ENCODE peak calls at places on chromosome 6, in six cellular contexts. Y is H1, S is IMR-90, W is H9, L is mesenchymal stem cell, B is trophoblast cell. E is an unnamed sample.

GRCh38 chr6:170277893-170278742 is 12.8 kb downstream of the DLL1 start:
- DNase-seq in Y (no peak), B (no peak), S (no peak), L (no peak), W (no peak), E (no peak)

GRCh38 chr6:53014034-53014433 is 18.9 kb upstream of the GSTA4 start:
- DNase-seq in W (no peak), L (peak), S (peak), B (no peak), Y (no peak), E (no peak)

GRCh38 chr6:90454835-90455427 is 131.9 kb downstream of the MAP3K7 start:
- DNase-seq in L (no peak), S (no peak), B (no peak), W (no peak), Y (no peak), E (no peak)

GRCh38 chr6:15421945-15422733 is 176.3 kb downstream of the JARID2 start:
- DNase-seq in S (no peak), W (no peak), Y (no peak), B (no peak), L (no peak), E (no peak)

GRCh38 chr6:3798211-3798909 is 46.8 kb upstream of the PXDC1 start:
- DNase-seq in S (no peak), B (no peak), W (no peak), L (no peak), Y (no peak), E (no peak)

GRCh38 chr6:105452924-105453756 is 50.3 kb upstream of the PREP start:
- DNase-seq in W (no peak), B (no peak), L (no peak), Y (no peak), S (no peak), E (no peak)

GRCh38 chr6:105304366-105304765 is 98.5 kb downstream of the PREP start:
- DNase-seq in B (no peak), S (no peak), W (no peak), Y (no peak), L (no peak), E (no peak)

GRCh38 chr6:108736832-108737231 is 111.4 kb upstream of the ARMC2 start:
- DNase-seq in W (peak), Y (no peak), S (peak), L (peak), B (peak), E (no peak)

GRCh38 chr6:39041072-39041471 is 7.5 kb upstream of the GLP1R start:
- DNase-seq in L (no peak), S (no peak), B (no peak), W (no peak), Y (no peak), E (no peak)

GRCh38 chr6:35178012-35178411 is 35.7 kb upstream of the SCUBE3 start:
- DNase-seq in S (no peak), Y (no peak), W (no peak), L (no peak), B (peak), E (no peak)
- H4K91ac ChIP-seq in S (peak), Y (no peak), W (no peak), L (no peak), B (no peak), E (no peak)

DNA sequence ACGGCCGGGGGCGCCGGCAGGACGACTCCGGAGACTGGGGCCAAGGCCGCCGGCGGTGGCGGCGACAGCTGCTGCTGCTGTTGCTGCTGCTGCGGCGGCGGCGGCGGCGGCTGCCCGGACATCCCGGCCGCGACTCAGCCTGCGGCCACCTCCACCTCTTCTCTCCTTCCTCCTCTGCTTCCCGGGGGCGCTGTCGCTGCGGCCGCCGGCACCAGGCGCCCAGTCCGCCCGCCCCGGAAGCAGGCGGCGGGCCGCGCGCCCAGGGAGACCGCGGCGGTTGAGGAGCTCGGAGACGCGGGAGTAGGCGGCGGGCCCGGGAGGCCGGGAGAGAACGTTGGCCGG is 280 bp downstream of the RANBP9 start:
- DNase-seq in L (peak), W (peak), B (peak), S (no peak), Y (no peak), E (no peak)
- H3K4ac ChIP-seq in L (peak), W (no peak), B (peak), S (no peak), Y (no peak), E (no peak)

GRCh38 chr6:12034831-12035230 is 22.7 kb downstream of the HIVEP1 start:
- DNase-seq in L (no peak), B (no peak), W (no peak), Y (no peak), S (no peak), E (no peak)

GRCh38 chr6:12034349-12034748 is 22.2 kb downstream of the HIVEP1 start:
- DNase-seq in W (no peak), L (no peak), S (no peak), B (no peak), Y (no peak), E (no peak)

GRCh38 chr6:12032783-12033573 is 20.9 kb downstream of the HIVEP1 start:
- DNase-seq in W (no peak), L (no peak), S (no peak), B (no peak), Y (no peak), E (no peak)

GRCh38 chr6:12030993-12031550 is 19.0 kb downstream of the HIVEP1 start:
- DNase-seq in B (no peak), W (no peak), L (peak), S (peak), Y (no peak), E (no peak)

GRCh38 chr6:12033770-12034169 is 21.7 kb downstream of the HIVEP1 start:
- DNase-seq in Y (no peak), W (no peak), S (peak), L (peak), B (no peak), E (no peak)
- H4K91ac ChIP-seq in Y (no peak), W (no peak), S (no peak), L (no peak), B (no peak), E (no peak)

DNA sequence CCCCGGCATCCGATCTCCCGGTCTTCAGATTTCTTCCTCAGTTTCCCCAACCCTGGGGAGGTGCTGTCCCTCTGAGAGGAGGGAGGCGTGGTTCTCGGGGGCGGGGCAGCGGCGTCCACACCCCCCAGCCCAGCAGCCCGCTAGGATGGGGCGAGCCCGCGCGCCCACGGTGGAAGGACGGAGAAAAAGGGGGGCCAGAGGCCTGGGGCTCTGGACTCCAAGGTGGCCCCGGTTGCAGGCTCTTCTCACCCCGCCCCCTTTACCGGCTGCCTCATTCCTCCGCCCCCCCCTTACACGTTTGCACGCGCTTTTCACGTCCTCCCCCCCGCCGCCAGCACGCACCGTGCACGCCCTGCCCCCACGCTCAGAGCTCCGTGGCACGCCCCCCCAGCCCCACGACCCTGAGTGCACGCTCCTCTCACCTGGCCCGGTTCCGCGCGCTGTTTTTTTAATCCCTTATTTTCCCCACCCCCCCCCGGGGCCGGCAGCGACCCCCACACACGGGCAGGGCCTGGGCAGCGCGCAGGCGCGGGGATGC is 402 bp downstream of the ZBTB12 start:
- DNase-seq in L (peak), Y (peak), W (no peak), S (peak), B (no peak), E (peak)
- H3K4ac ChIP-seq in L (peak), Y (no peak), W (no peak), S (peak), B (peak), E (no peak)

GRCh38 chr6:125306756-125307149 is 5.0 kb upstream of the HDDC2 start:
- DNase-seq in W (no peak), L (no peak), Y (no peak), B (no peak), S (no peak), E (no peak)
- H4K91ac ChIP-seq in W (no peak), L (no peak), Y (no peak), B (peak), S (no peak), E (no peak)

DNA sequence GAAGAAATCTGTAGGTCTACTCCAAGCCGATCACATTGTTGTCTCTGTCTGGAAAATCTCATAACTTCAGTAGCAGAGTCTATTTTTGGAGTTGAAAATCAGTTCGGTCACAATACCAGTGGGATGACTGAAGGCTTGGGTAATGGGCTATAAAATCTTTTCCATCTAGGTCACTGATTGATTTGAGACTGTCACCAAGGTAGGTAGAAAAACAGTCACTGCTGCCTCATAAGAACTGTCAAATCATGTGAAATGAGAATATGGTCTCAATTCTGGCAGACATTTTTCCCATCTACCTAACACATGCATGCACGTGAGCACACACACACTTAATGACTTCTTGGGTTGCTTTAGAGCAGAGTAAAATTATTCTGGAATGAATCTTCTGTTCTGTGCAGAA is 1162.8 kb upstream of the CITED2 start:
- DNase-seq in Y (no peak), L (peak), W (no peak), S (peak), B (peak), E (no peak)
- H3K4ac ChIP-seq in Y (no peak), L (peak), W (no peak), S (peak), B (no peak), E (no peak)

GRCh38 chr6:125823180-125823579 is 32.4 kb downstream of the NCOA7 start:
- DNase-seq in W (no peak), L (no peak), B (no peak), Y (no peak), S (no peak), E (no peak)
- H4K91ac ChIP-seq in W (no peak), L (no peak), B (no peak), Y (no peak), S (no peak), E (no peak)

E was measured in neuronal stem cell.